ENCODE peak calls at places on chromosomes 3 and 15, in seven cellular contexts. G is H9, Y is neural progenitor cell, J is H1, U is fibroblast of lung, I is colonic mucosa, P is SK-N-SH. R is an unnamed sample.
A peak's percentile ranks its signal among the peaks of the same experiment; 100 is the strongest.

GRCh38 chr3:110138966-110139555 is 801.7 kb upstream of the DPPA4 start:
- DNase-seq in G (no peak), Y (no peak), J (no peak), U (no peak), I (no peak), P (no peak), R (no peak)

GRCh38 chr3:181568693-181569092 is 143.0 kb upstream of the SOX2 start:
- DNase-seq in G (no peak), Y (no peak), J (no peak), U (no peak), I (no peak), P (no peak), R (no peak)

GRCh38 chr3:59084598-59084997 is 34.8 kb upstream of the CFAP20DC start:
- DNase-seq in G (no peak), Y (no peak), J (no peak), U (peak; percentile 16), I (no peak), P (no peak), R (no peak)

GRCh38 chr3:178072391-178072790 is 463.8 kb upstream of the KCNMB2 start:
- DNase-seq in G (no peak), Y (no peak), J (no peak), U (peak; percentile 87), I (no peak), P (no peak), R (no peak)

GRCh38 chr3:100260081-100260684 is 609 bp upstream of the TBC1D23 start:
- DNase-seq in G (peak; percentile 55), Y (peak; percentile 73), J (no peak), U (peak; percentile 72), I (peak; percentile 32), P (no peak), R (peak; percentile 69)

GRCh38 chr3:170572665-170573253 is 13.1 kb downstream of the SLC7A14 start:
- DNase-seq in G (no peak), Y (no peak), J (no peak), U (peak; percentile 78), I (no peak), P (no peak), R (no peak)

GRCh38 chr15:68303560-68304436 is 26.3 kb downstream of the FEM1B start:
- DNase-seq in G (peak; percentile 29), Y (no peak), J (no peak), U (no peak), I (peak; percentile 9), P (no peak), R (peak; percentile 47)

GRCh38 chr3:83248454-83248853 is 1487.0 kb upstream of the GBE1 start:
- DNase-seq in G (no peak), Y (no peak), J (no peak), U (no peak), I (no peak), P (no peak), R (no peak)

GRCh38 chr3:42690766-42691680 is 5.7 kb downstream of the KLHL40 start:
- DNase-seq in G (no peak), Y (no peak), J (no peak), U (no peak), I (no peak), P (no peak), R (no peak)

GRCh38 chr15:88631464-88632028 is 7.3 kb upstream of the ISG20 start:
- DNase-seq in G (no peak), Y (no peak), J (no peak), U (no peak), I (no peak), P (no peak), R (no peak)

GRCh38 chr3:16884084-16884747 is 539 bp upstream of the PLCL2 start:
- DNase-seq in G (peak; percentile 83), Y (peak; percentile 91), J (no peak), U (peak; percentile 39), I (peak; percentile 77), P (peak; percentile 95), R (peak; percentile 95)

GRCh38 chr3:119219069-119219468 is 21.6 kb downstream of the B4GALT4 start:
- DNase-seq in G (no peak), Y (no peak), J (no peak), U (no peak), I (no peak), P (no peak), R (no peak)

GRCh38 chr15:70197318-70197944 is 99.7 kb upstream of the TLE3 start:
- DNase-seq in G (no peak), Y (no peak), J (no peak), U (no peak), I (no peak), P (no peak), R (peak; percentile 45)
- H3K9ac ChIP-seq in G (no peak overlapping the region), Y (no peak overlapping the region), J (no peak overlapping the region), U (no peak overlapping the region), I (no peak overlapping the region), P (peak overlapping the region; percentile 38), R (no peak overlapping the region)

DNA sequence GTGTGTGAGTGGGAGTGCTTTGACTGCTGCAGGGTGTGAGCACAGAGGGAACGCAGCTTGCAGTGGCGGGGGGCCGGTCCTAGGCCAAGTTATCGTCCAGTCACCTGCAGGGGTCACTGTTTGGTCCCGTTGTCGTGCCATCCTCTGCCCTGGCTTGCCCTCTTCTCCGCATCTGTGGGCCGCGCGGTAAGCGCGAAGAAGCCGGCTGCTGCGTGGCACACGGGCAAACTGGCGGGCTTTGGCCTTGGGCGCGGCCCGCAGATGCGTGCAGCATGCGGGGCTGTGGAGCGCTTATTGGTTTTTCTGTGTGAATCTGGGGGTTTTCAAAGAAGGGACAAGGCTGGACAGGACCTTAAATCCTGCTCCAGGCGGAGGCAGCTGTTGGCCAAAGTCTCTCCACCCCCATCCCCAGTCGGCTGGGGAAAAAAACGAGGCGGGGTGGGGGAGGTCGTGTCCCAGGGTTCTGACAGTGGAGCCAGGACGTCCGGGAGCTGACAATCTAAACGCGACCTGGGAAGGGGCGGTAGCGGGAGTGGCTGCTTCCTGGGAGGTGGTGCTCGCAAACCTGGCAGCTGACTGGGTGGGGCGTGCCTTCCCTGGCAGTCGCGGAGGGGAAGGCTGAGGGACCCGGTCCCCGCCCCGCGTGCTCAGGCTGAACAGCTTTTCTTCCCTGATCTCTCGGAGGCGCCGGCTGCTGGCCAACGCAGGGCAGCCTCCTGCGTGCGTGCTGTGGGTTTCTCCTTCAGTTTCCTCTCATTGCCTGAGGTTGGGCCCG is 39.7 kb upstream of the VEPH1 start:
- DNase-seq in G (peak; percentile 82), Y (peak; percentile 72), J (peak; percentile 25), U (peak; percentile 71), I (peak; percentile 84), P (peak; percentile 89), R (peak; percentile 89)
- TF ChIP-seq CTCF in G (peak; percentile 69), Y (peak; percentile 50), J (peak; percentile 89), U (peak; percentile 30), I (no peak), P (peak; percentile 42), R (peak; percentile 71)

GRCh38 chr3:14143271-14143605 is 18.4 kb downstream of the TMEM43 start:
- DNase-seq in G (no peak), Y (no peak), J (no peak), U (no peak), I (no peak), P (no peak), R (no peak)
- H3K4me1 ChIP-seq in G (peaks cover 6% of the 10 kb centered on the region), Y (no peaks in the 10 kb centered on the region), J (peaks cover 3% of the 10 kb centered on the region), U (peaks cover 34% of the 10 kb centered on the region), I (peaks cover 11% of the 10 kb centered on the region), P (peaks cover 15% of the 10 kb centered on the region), R (peaks cover 10% of the 10 kb centered on the region)

GRCh38 chr3:122094693-122095092 is 39.5 kb downstream of the CD86 start:
- DNase-seq in G (no peak), Y (no peak), J (no peak), U (no peak), I (no peak), P (no peak), R (no peak)

GRCh38 chr3:122092460-122093165 is 37.5 kb downstream of the CD86 start:
- DNase-seq in G (peak; percentile 41), Y (no peak), J (no peak), U (no peak), I (peak; percentile 29), P (no peak), R (peak; percentile 64)

GRCh38 chr3:122097141-122097540 is 42.0 kb downstream of the CD86 start:
- DNase-seq in G (no peak), Y (no peak), J (no peak), U (no peak), I (no peak), P (no peak), R (no peak)

GRCh38 chr3:122091602-122092006 is 36.4 kb downstream of the CD86 start:
- DNase-seq in G (no peak), Y (no peak), J (no peak), U (no peak), I (no peak), P (no peak), R (no peak)

GRCh38 chr3:122094125-122094524 is 39.0 kb downstream of the CD86 start:
- DNase-seq in G (no peak), Y (no peak), J (no peak), U (no peak), I (no peak), P (no peak), R (no peak)
- H3K9ac ChIP-seq in G (no peak overlapping the region), Y (no peak overlapping the region), J (no peak overlapping the region), U (no peak overlapping the region), I (no peak overlapping the region), P (no peak overlapping the region), R (no peak overlapping the region)

DNA sequence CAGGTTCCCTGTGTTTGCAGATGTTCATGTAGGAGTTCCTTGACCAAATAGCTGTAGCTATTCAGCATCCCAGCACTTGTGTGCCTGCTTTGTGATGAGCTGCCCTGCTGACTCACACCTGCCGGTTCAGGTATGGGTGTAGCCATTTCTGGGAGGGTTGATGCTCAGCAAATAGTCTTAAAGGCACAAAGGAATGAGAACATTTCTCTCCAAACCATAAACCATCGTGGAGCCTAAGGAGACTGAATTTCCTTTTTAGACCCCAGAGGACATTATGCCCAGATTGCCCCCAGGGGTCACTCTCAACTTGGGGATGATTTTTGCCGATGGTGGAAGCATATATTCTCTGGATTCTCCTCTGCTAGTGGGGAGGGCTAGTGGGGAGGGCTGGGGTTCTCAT is 80.6 kb downstream of the ADAMTSL3 start:
- DNase-seq in G (peak; percentile 35), Y (peak; percentile 17), J (no peak), U (peak; percentile 12), I (no peak), P (no peak), R (peak; percentile 63)
- TF ChIP-seq CTCF in G (peak; percentile 55), Y (peak; percentile 46), J (peak; percentile 35), U (peak; percentile 52), I (no peak), P (peak; percentile 18), R (peak; percentile 73)

DNA sequence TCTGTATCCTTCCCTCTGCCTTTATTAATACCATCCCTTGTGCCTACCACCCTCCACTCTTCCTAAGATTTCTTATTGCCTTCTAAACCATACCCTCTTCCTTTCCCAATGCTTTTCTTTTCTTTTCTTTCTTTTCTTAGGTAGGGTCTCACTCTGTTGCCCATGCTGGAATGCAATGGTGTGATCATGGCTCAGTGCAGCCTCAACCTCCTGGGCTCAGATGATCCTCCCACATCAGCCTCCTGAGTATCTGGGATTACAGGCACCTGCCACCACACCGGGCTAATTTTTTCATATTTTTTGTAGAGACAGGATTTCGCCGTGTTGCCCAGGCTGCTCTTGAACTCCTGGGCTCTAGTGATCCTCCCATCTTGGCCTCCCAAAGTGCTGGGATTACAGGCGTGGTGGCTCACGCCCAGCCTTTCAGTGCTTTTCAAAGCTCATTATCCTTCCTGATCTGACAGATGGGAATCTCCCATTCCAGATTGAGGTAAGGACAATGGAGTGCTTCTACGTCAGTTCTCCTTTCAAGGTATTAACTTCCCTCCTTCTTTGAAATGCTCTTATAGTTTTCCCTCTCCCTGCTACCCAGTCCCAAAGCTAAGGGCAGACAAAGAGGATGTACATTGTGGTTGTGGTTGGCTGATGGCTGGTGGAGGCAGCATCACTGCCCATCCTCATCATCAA is 14.6 kb downstream of the ANXA2 start:
- DNase-seq in G (no peak), Y (no peak), J (no peak), U (no peak), I (no peak), P (no peak), R (peak; percentile 12)
- H3K4me1 ChIP-seq in G (no peaks in the 10 kb centered on the region), Y (peaks cover 10% of the 10 kb centered on the region), J (no peaks in the 10 kb centered on the region), U (peaks cover 22% of the 10 kb centered on the region), I (no peaks in the 10 kb centered on the region), P (peaks cover 2% of the 10 kb centered on the region), R (no peaks in the 10 kb centered on the region)

GRCh38 chr3:126422121-126422520 is 27.4 kb downstream of the CFAP100 start:
- DNase-seq in G (no peak), Y (no peak), J (no peak), U (no peak), I (no peak), P (no peak), R (no peak)
- H3K9ac ChIP-seq in G (no peak overlapping the region), Y (no peak overlapping the region), J (no peak overlapping the region), U (no peak overlapping the region), I (no peak overlapping the region), P (no peak overlapping the region), R (no peak overlapping the region)

R was measured in endodermal cell.